ENCODE peak calls at places on chromosomes 2 and 18, in eight cellular contexts. One of them, this sample, is unnamed.

GRCh38 chr2:12702661-12703121 is 14.0 kb upstream of the TRIB2 start:
- DNase-seq in MCF 10A: peak
- DNase-seq in H1: no peak
- DNase-seq in foreskin fibroblast: peak
- DNase-seq in M059J: peak
- DNase-seq in NCI-H1694 treated with DMSO at 0.1 percent for 48 hours: no peak
- DNase-seq in posterior vena cava: no peak
- DNase-seq in fibroblast of lung: peak
- DNase-seq in this sample: no peak

GRCh38 chr2:131035826-131036231 is 57.4 kb downstream of the FAM168B start:
- DNase-seq in NCI-H1694 treated with DMSO at 0.1 percent for 48 hours: no peak
- DNase-seq in foreskin fibroblast: no peak
- DNase-seq in MCF 10A: no peak
- DNase-seq in H1: no peak
- DNase-seq in M059J: no peak
- DNase-seq in posterior vena cava: no peak
- DNase-seq in fibroblast of lung: no peak
- DNase-seq in this sample: no peak

GRCh38 chr2:70898363-70899240 is 37.1 kb upstream of the ATP6V1B1 start:
- DNase-seq in foreskin fibroblast: no peak
- DNase-seq in posterior vena cava: no peak
- DNase-seq in fibroblast of lung: no peak
- DNase-seq in H1: peak
- DNase-seq in MCF 10A: no peak
- DNase-seq in NCI-H1694 treated with DMSO at 0.1 percent for 48 hours: no peak
- DNase-seq in M059J: no peak
- DNase-seq in this sample: no peak

GRCh38 chr18:27213123-27213717 is 28.1 kb upstream of the CHST9 start:
- DNase-seq in foreskin fibroblast: no peak
- DNase-seq in fibroblast of lung: no peak
- DNase-seq in MCF 10A: no peak
- DNase-seq in M059J: no peak
- DNase-seq in posterior vena cava: no peak
- DNase-seq in NCI-H1694 treated with DMSO at 0.1 percent for 48 hours: no peak
- DNase-seq in H1: no peak
- DNase-seq in this sample: no peak

GRCh38 chr2:163652741-163653140 is 83.1 kb downstream of the FIGN start:
- DNase-seq in M059J: peak
- DNase-seq in fibroblast of lung: no peak
- DNase-seq in foreskin fibroblast: no peak
- DNase-seq in posterior vena cava: no peak
- DNase-seq in NCI-H1694 treated with DMSO at 0.1 percent for 48 hours: no peak
- DNase-seq in H1: no peak
- DNase-seq in MCF 10A: no peak
- DNase-seq in this sample: no peak

GRCh38 chr2:29114514-29114840 is 738 bp upstream of the CLIP4 start:
- DNase-seq in MCF 10A: no peak
- DNase-seq in fibroblast of lung: no peak
- DNase-seq in M059J: no peak
- DNase-seq in posterior vena cava: no peak
- DNase-seq in H1: no peak
- DNase-seq in foreskin fibroblast: peak
- DNase-seq in NCI-H1694 treated with DMSO at 0.1 percent for 48 hours: peak
- DNase-seq in this sample: no peak

GRCh38 chr18:57329856-57330255 is 22.5 kb upstream of the ST8SIA3 start:
- DNase-seq in NCI-H1694 treated with DMSO at 0.1 percent for 48 hours: no peak
- DNase-seq in foreskin fibroblast: no peak
- DNase-seq in H1: no peak
- DNase-seq in posterior vena cava: no peak
- DNase-seq in fibroblast of lung: no peak
- DNase-seq in MCF 10A: no peak
- DNase-seq in M059J: no peak
- DNase-seq in this sample: no peak

GRCh38 chr2:30678410-30679137 is 128.7 kb downstream of the CAPN13 start:
- DNase-seq in posterior vena cava: no peak
- DNase-seq in M059J: no peak
- DNase-seq in foreskin fibroblast: peak
- DNase-seq in fibroblast of lung: no peak
- DNase-seq in H1: peak
- DNase-seq in NCI-H1694 treated with DMSO at 0.1 percent for 48 hours: no peak
- DNase-seq in MCF 10A: no peak
- DNase-seq in this sample: no peak

GRCh38 chr2:20182241-20182931 is 42.5 kb downstream of the SDC1 start:
- DNase-seq in posterior vena cava: peak
- DNase-seq in H1: no peak
- DNase-seq in fibroblast of lung: peak
- DNase-seq in foreskin fibroblast: peak
- DNase-seq in MCF 10A: peak
- DNase-seq in NCI-H1694 treated with DMSO at 0.1 percent for 48 hours: no peak
- DNase-seq in M059J: peak
- DNase-seq in this sample: no peak